ENCODE peak calls at places on chromosomes 5 and 9, in nine cellular contexts. One of them, this sample, is unnamed.

GRCh38 chr5:1686066-1686802 is 113.4 kb downstream of the MRPL36 start:
- DNase-seq in spleen: peak
- DNase-seq in mucosa of descending colon: no peak
- DNase-seq in kidney epithelial cell: no peak
- DNase-seq in fibroblast of pulmonary artery: no peak
- DNase-seq in A549: no peak
- DNase-seq in AG04450: no peak
- DNase-seq in fibroblast of mammary gland: no peak
- DNase-seq in GM23338: peak
- DNase-seq in this sample: no peak

GRCh38 chr9:89619019-89619418 is 14.2 kb downstream of the GADD45G start:
- DNase-seq in spleen: no peak
- DNase-seq in fibroblast of mammary gland: no peak
- DNase-seq in mucosa of descending colon: no peak
- DNase-seq in fibroblast of pulmonary artery: no peak
- DNase-seq in AG04450: no peak
- DNase-seq in GM23338: peak
- DNase-seq in kidney epithelial cell: no peak
- DNase-seq in A549: no peak
- DNase-seq in this sample: no peak

GRCh38 chr9:87594218-87594617 is 96.6 kb downstream of the DAPK1 start:
- DNase-seq in A549: no peak
- DNase-seq in GM23338: no peak
- DNase-seq in kidney epithelial cell: peak
- DNase-seq in spleen: no peak
- DNase-seq in fibroblast of mammary gland: peak
- DNase-seq in mucosa of descending colon: no peak
- DNase-seq in AG04450: no peak
- DNase-seq in fibroblast of pulmonary artery: peak
- DNase-seq in this sample: no peak

GRCh38 chr9:125749951-125750655 is 2.9 kb downstream of the PBX3 start:
- DNase-seq in mucosa of descending colon: no peak
- DNase-seq in kidney epithelial cell: no peak
- DNase-seq in fibroblast of pulmonary artery: no peak
- DNase-seq in GM23338: no peak
- DNase-seq in A549: no peak
- DNase-seq in AG04450: peak
- DNase-seq in spleen: no peak
- DNase-seq in fibroblast of mammary gland: no peak
- DNase-seq in this sample: no peak

GRCh38 chr9:36386396-36386795 is 13.7 kb downstream of the RNF38 start:
- DNase-seq in fibroblast of mammary gland: no peak
- DNase-seq in spleen: no peak
- DNase-seq in AG04450: no peak
- DNase-seq in A549: no peak
- DNase-seq in fibroblast of pulmonary artery: no peak
- DNase-seq in mucosa of descending colon: no peak
- DNase-seq in kidney epithelial cell: no peak
- DNase-seq in GM23338: no peak
- DNase-seq in this sample: no peak

GRCh38 chr5:82353522-82353921 is 75.4 kb upstream of the RPS23 start:
- DNase-seq in fibroblast of pulmonary artery: no peak
- DNase-seq in AG04450: no peak
- DNase-seq in GM23338: no peak
- DNase-seq in spleen: no peak
- DNase-seq in kidney epithelial cell: no peak
- DNase-seq in fibroblast of mammary gland: no peak
- DNase-seq in A549: no peak
- DNase-seq in mucosa of descending colon: no peak
- DNase-seq in this sample: no peak

GRCh38 chr5:2215059-2215458 is 332.3 kb upstream of the IRX4 start:
- DNase-seq in fibroblast of pulmonary artery: no peak
- DNase-seq in GM23338: no peak
- DNase-seq in A549: no peak
- DNase-seq in spleen: no peak
- DNase-seq in mucosa of descending colon: no peak
- DNase-seq in AG04450: no peak
- DNase-seq in fibroblast of mammary gland: no peak
- DNase-seq in kidney epithelial cell: no peak
- DNase-seq in this sample: no peak

GRCh38 chr5:126119894-126120442 is 303.2 kb upstream of the GRAMD2B start:
- DNase-seq in mucosa of descending colon: no peak
- DNase-seq in GM23338: no peak
- DNase-seq in A549: no peak
- DNase-seq in fibroblast of mammary gland: peak
- DNase-seq in spleen: no peak
- DNase-seq in AG04450: no peak
- DNase-seq in fibroblast of pulmonary artery: peak
- DNase-seq in kidney epithelial cell: no peak
- DNase-seq in this sample: no peak

GRCh38 chr9:112925058-112925641 is 34.5 kb upstream of the SLC46A2 start:
- DNase-seq in GM23338: peak
- DNase-seq in kidney epithelial cell: no peak
- DNase-seq in fibroblast of pulmonary artery: peak
- DNase-seq in fibroblast of mammary gland: peak
- DNase-seq in AG04450: no peak
- DNase-seq in A549: peak
- DNase-seq in spleen: no peak
- DNase-seq in mucosa of descending colon: peak
- DNase-seq in this sample: no peak

GRCh38 chr5:39691136-39691535 is 266.4 kb upstream of the DAB2 start:
- DNase-seq in GM23338: no peak
- DNase-seq in kidney epithelial cell: no peak
- DNase-seq in AG04450: no peak
- DNase-seq in A549: no peak
- DNase-seq in spleen: no peak
- DNase-seq in fibroblast of mammary gland: no peak
- DNase-seq in mucosa of descending colon: no peak
- DNase-seq in fibroblast of pulmonary artery: no peak
- DNase-seq in this sample: no peak

GRCh38 chr5:39696672-39697398 is 272.1 kb upstream of the DAB2 start:
- DNase-seq in spleen: no peak
- DNase-seq in fibroblast of mammary gland: no peak
- DNase-seq in kidney epithelial cell: no peak
- DNase-seq in A549: no peak
- DNase-seq in GM23338: no peak
- DNase-seq in AG04450: no peak
- DNase-seq in fibroblast of pulmonary artery: no peak
- DNase-seq in mucosa of descending colon: no peak
- DNase-seq in this sample: no peak

GRCh38 chr5:39697891-39698290 is 273.1 kb upstream of the DAB2 start:
- DNase-seq in GM23338: no peak
- DNase-seq in spleen: no peak
- DNase-seq in A549: no peak
- DNase-seq in fibroblast of mammary gland: no peak
- DNase-seq in fibroblast of pulmonary artery: no peak
- DNase-seq in AG04450: no peak
- DNase-seq in kidney epithelial cell: no peak
- DNase-seq in mucosa of descending colon: no peak
- DNase-seq in this sample: no peak

GRCh38 chr5:39689919-39690318 is 265.1 kb upstream of the DAB2 start:
- DNase-seq in A549: no peak
- DNase-seq in GM23338: no peak
- DNase-seq in fibroblast of pulmonary artery: no peak
- DNase-seq in mucosa of descending colon: no peak
- DNase-seq in kidney epithelial cell: no peak
- DNase-seq in spleen: no peak
- DNase-seq in fibroblast of mammary gland: no peak
- DNase-seq in AG04450: no peak
- DNase-seq in this sample: no peak

DNA sequence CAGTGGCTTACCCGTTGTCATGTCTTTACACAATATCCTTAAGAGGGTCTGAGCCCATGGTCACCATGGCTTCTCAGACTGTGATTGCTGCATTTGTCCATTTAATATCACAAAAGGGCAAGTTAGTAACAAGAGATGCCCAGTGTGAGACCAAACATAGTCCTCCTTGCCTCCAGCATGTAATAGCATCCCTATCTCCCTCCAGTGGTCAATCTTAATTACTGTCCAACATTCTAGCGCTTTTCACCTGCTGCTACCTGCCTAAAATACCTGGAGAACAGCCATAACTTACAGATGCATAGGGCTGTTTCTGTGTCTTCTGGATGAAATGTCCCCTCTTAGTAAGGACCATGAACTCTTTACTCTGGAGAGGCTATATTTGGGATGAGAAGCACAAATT is 267.2 kb upstream of the DAB2 start:
- DNase-seq in mucosa of descending colon: no peak
- DNase-seq in fibroblast of pulmonary artery: no peak
- DNase-seq in AG04450: no peak
- DNase-seq in fibroblast of mammary gland: no peak
- DNase-seq in kidney epithelial cell: no peak
- DNase-seq in A549: no peak
- DNase-seq in spleen: no peak
- DNase-seq in GM23338: peak
- DNase-seq in this sample: no peak
- TF ChIP-seq CTCF in mucosa of descending colon: no peak
- TF ChIP-seq CTCF in fibroblast of pulmonary artery: peak
- TF ChIP-seq CTCF in AG04450: no peak
- TF ChIP-seq CTCF in fibroblast of mammary gland: peak
- TF ChIP-seq CTCF in kidney epithelial cell: no peak
- TF ChIP-seq CTCF in A549: peak
- TF ChIP-seq CTCF in spleen: no peak
- TF ChIP-seq CTCF in GM23338: peak
- TF ChIP-seq CTCF in this sample: no peak

GRCh38 chr9:133876144-133876543 is 116.0 kb downstream of the VAV2 start:
- DNase-seq in kidney epithelial cell: no peak
- DNase-seq in fibroblast of mammary gland: peak
- DNase-seq in A549: no peak
- DNase-seq in mucosa of descending colon: no peak
- DNase-seq in AG04450: no peak
- DNase-seq in fibroblast of pulmonary artery: no peak
- DNase-seq in GM23338: peak
- DNase-seq in spleen: no peak
- DNase-seq in this sample: no peak
- TF ChIP-seq CTCF in kidney epithelial cell: peak
- TF ChIP-seq CTCF in fibroblast of mammary gland: peak
- TF ChIP-seq CTCF in A549: peak
- TF ChIP-seq CTCF in mucosa of descending colon: no peak
- TF ChIP-seq CTCF in AG04450: peak
- TF ChIP-seq CTCF in fibroblast of pulmonary artery: peak
- TF ChIP-seq CTCF in GM23338: peak
- TF ChIP-seq CTCF in spleen: no peak
- TF ChIP-seq CTCF in this sample: no peak

DNA sequence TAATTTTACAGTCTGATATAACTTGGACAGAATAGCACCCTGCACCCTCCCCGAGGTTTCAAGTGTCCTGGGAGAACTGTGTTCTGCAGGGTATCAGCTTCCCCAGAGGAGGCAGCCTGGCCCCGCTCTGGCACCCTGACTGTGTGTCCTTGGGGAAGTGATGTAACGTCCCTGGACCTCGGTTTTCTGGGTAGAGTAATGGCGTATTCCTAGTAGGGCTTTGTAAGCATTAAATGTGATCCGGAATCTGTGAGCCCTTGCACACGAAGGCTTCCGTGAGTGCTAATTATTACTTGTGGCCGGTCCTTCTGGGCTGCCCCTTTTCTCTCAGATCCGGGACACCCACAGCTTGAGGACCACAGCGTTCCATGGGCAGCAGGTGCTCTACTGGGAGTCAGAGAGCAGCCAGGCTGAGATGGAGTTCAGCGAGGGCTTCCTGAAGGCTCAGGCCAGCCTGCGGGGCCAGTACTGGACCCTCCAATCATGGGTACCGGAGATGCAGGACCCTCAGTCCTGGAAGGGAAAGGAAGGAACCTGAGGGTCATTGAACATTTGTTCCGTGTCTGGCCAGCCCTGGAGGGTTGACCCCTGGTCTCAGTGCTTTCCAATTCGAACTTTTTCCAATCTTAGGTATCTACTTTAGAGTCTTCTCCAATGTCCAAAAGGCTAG is 1.0 kb upstream of the CACFD1 start:
- DNase-seq in A549: no peak
- DNase-seq in kidney epithelial cell: no peak
- DNase-seq in GM23338: no peak
- DNase-seq in spleen: peak
- DNase-seq in fibroblast of mammary gland: no peak
- DNase-seq in mucosa of descending colon: no peak
- DNase-seq in fibroblast of pulmonary artery: no peak
- DNase-seq in AG04450: no peak
- DNase-seq in this sample: no peak
- TF ChIP-seq CTCF in A549: no peak
- TF ChIP-seq CTCF in kidney epithelial cell: no peak
- TF ChIP-seq CTCF in GM23338: no peak
- TF ChIP-seq CTCF in spleen: no peak
- TF ChIP-seq CTCF in fibroblast of mammary gland: no peak
- TF ChIP-seq CTCF in mucosa of descending colon: no peak
- TF ChIP-seq CTCF in fibroblast of pulmonary artery: no peak
- TF ChIP-seq CTCF in AG04450: no peak
- TF ChIP-seq CTCF in this sample: no peak

GRCh38 chr5:72846483-72846882 is 30.0 kb downstream of the TNPO1 start:
- DNase-seq in kidney epithelial cell: no peak
- DNase-seq in fibroblast of pulmonary artery: no peak
- DNase-seq in fibroblast of mammary gland: no peak
- DNase-seq in GM23338: no peak
- DNase-seq in spleen: no peak
- DNase-seq in AG04450: no peak
- DNase-seq in mucosa of descending colon: no peak
- DNase-seq in A549: no peak
- DNase-seq in this sample: no peak

GRCh38 chr5:72847439-72847838 is 31.0 kb downstream of the TNPO1 start:
- DNase-seq in mucosa of descending colon: no peak
- DNase-seq in A549: no peak
- DNase-seq in fibroblast of mammary gland: no peak
- DNase-seq in AG04450: no peak
- DNase-seq in spleen: no peak
- DNase-seq in GM23338: no peak
- DNase-seq in fibroblast of pulmonary artery: no peak
- DNase-seq in kidney epithelial cell: no peak
- DNase-seq in this sample: no peak

GRCh38 chr5:72849546-72849945 is 33.1 kb downstream of the TNPO1 start:
- DNase-seq in spleen: no peak
- DNase-seq in kidney epithelial cell: no peak
- DNase-seq in fibroblast of pulmonary artery: no peak
- DNase-seq in GM23338: no peak
- DNase-seq in mucosa of descending colon: no peak
- DNase-seq in fibroblast of mammary gland: no peak
- DNase-seq in AG04450: no peak
- DNase-seq in A549: no peak
- DNase-seq in this sample: no peak

GRCh38 chr5:72848474-72849428 is 32.3 kb downstream of the TNPO1 start:
- DNase-seq in mucosa of descending colon: peak
- DNase-seq in fibroblast of mammary gland: no peak
- DNase-seq in spleen: peak
- DNase-seq in kidney epithelial cell: no peak
- DNase-seq in GM23338: peak
- DNase-seq in A549: peak
- DNase-seq in AG04450: no peak
- DNase-seq in fibroblast of pulmonary artery: peak
- DNase-seq in this sample: no peak

DNA sequence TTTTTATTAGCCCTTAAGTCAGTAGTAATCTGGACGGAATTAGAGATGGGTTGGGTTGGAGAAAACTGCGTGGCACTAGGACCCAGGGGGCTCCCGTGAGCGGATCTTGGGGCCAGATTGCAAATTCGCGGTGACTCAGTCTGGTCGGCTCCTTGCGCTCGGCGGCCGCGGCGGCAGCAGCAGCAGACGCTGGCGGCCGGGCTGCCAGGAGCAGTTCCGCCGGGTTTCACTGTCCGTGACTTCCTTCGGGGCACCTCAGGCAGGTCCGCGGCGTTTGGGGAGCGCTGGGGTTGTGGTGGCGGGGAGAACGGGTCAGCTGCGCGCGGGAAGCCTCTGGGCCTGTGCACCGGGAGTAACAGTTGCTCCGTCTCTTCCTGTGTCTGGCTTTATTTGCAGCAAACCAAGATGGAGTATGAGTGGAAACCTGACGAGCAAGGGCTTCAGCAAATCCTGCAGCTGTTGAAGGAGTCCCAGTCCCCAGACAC is 31.6 kb downstream of the TNPO1 start:
- DNase-seq in GM23338: peak
- DNase-seq in AG04450: peak
- DNase-seq in fibroblast of mammary gland: peak
- DNase-seq in fibroblast of pulmonary artery: peak
- DNase-seq in A549: peak
- DNase-seq in kidney epithelial cell: peak
- DNase-seq in mucosa of descending colon: peak
- DNase-seq in spleen: peak
- DNase-seq in this sample: peak
- TF ChIP-seq CTCF in GM23338: no peak
- TF ChIP-seq CTCF in AG04450: no peak
- TF ChIP-seq CTCF in fibroblast of mammary gland: no peak
- TF ChIP-seq CTCF in fibroblast of pulmonary artery: no peak
- TF ChIP-seq CTCF in A549: no peak
- TF ChIP-seq CTCF in kidney epithelial cell: no peak
- TF ChIP-seq CTCF in mucosa of descending colon: no peak
- TF ChIP-seq CTCF in spleen: peak
- TF ChIP-seq CTCF in this sample: no peak